ENCODE peak calls at places on chromosomes 1 and 21, in five cellular contexts. I, G, K, J and D are unnamed samples.
A peak's percentile ranks its signal among the peaks of the same experiment; 100 is the strongest.

GRCh38 chr1:98897046-98897445 is 107.6 kb downstream of the PLPPR5 start:
- DNase-seq in J (no peak), G (no peak), K (no peak), I (no peak), D (no peak)

GRCh38 chr1:164914208-164914607 is 355.2 kb downstream of the PBX1 start:
- DNase-seq in K (no peak), J (no peak), G (no peak), I (no peak), D (no peak)

GRCh38 chr1:48943826-48944225 is 167.1 kb upstream of the BEND5 start:
- DNase-seq in G (no peak), K (no peak), J (no peak), I (no peak), D (no peak)

GRCh38 chr1:150236614-150236934 is 662 bp upstream of the ANP32E start:
- DNase-seq in G (no peak), I (no peak), J (no peak), K (no peak), D (no peak)

GRCh38 chr1:88062650-88063153 is 621.4 kb upstream of the PKN2 start:
- DNase-seq in I (no peak), J (no peak), G (no peak), K (no peak), D (no peak)

GRCh38 chr1:185360714-185361113 is 43.7 kb upstream of the IVNS1ABP start:
- DNase-seq in J (no peak), K (peak; percentile 71), G (no peak), I (no peak), D (no peak)

GRCh38 chr1:9990944-9991343 is 6.1 kb upstream of the RBP7 start:
- DNase-seq in I (no peak), G (no peak), K (no peak), J (no peak), D (no peak)

GRCh38 chr21:17128132-17128531 is 384.7 kb upstream of the CXADR start:
- DNase-seq in I (no peak), J (no peak), K (no peak), G (no peak), D (no peak)

GRCh38 chr1:174074757-174075156 is 52.6 kb upstream of the RC3H1 start:
- DNase-seq in G (peak; percentile 34), J (no peak), I (no peak), K (peak; percentile 67), D (no peak)

GRCh38 chr1:65541161-65541560 is 120.7 kb downstream of the LEPR start:
- DNase-seq in K (peak; percentile 64), I (no peak), J (no peak), G (no peak), D (no peak)

GRCh38 chr1:230744382-230744781 is 2.8 kb upstream of the CAPN9 start:
- DNase-seq in J (no peak), I (no peak), K (no peak), G (no peak), D (no peak)

GRCh38 chr21:33059319-33059894 is 10.5 kb upstream of the OLIG1 start:
- DNase-seq in K (no peak), I (peak; percentile 17), G (no peak), J (no peak), D (no peak)

GRCh38 chr21:45294509-45295291 is 7.0 kb upstream of the POFUT2 start:
- DNase-seq in J (no peak), G (no peak), I (no peak), K (peak; percentile 99), D (no peak)

GRCh38 chr21:37821791-37822450 is 94.3 kb downstream of the KCNJ6 start:
- DNase-seq in I (no peak), G (no peak), K (peak; percentile 49), J (no peak), D (no peak)

GRCh38 chr1:7408771-7409150 is 362.3 kb upstream of the VAMP3 start:
- DNase-seq in G (no peak), I (no peak), K (no peak), J (no peak), D (no peak)

GRCh38 chr1:66256629-66257575 is 277.1 kb upstream of the SGIP1 start:
- DNase-seq in K (peak; percentile 59), G (no peak), I (no peak), J (no peak), D (no peak)

GRCh38 chr21:41901099-41901498 is 22.0 kb upstream of the PRDM15 start:
- DNase-seq in I (no peak), G (peak; percentile 57), K (no peak), J (no peak), D (no peak)

GRCh38 chr1:183276386-183276785 is 90.3 kb downstream of the LAMC2 start:
- DNase-seq in I (no peak), J (no peak), K (peak; percentile 51), G (no peak), D (no peak)

GRCh38 chr1:234554478-234555311 is 55.3 kb downstream of the IRF2BP2 start:
- DNase-seq in J (no peak), K (no peak), I (no peak), G (no peak), D (no peak)

GRCh38 chr1:98839840-98840239 is 164.8 kb downstream of the PLPPR5 start:
- DNase-seq in G (no peak), K (peak; percentile 1), J (no peak), I (no peak), D (no peak)

GRCh38 chr1:183633676-183634343 is 1.8 kb downstream of the ARPC5 start:
- DNase-seq in K (peak; percentile 93), G (peak; percentile 50), I (peak; percentile 8), J (no peak), D (no peak)

GRCh38 chr21:16551101-16551695 is 821.4 kb downstream of the USP25 start:
- DNase-seq in K (no peak), G (no peak), J (no peak), I (no peak), D (no peak)